ENCODE peak calls at places on chromosome 13, in eight cellular contexts. One of them, this sample, is unnamed.

GRCh38 chr13:40243982-40244381 is 422.5 kb downstream of the FOXO1 start:
- DNase-seq in WTC11: no peak
- DNase-seq in neural progenitor cell: no peak
- DNase-seq in RWPE1: no peak
- DNase-seq in IMR-90: no peak
- DNase-seq in CD8-positive, alpha-beta T cell: no peak
- DNase-seq in body of pancreas: no peak
- DNase-seq in tibial artery: no peak
- DNase-seq in this sample: no peak

GRCh38 chr13:53010374-53011105 is 18.1 kb upstream of the OLFM4 start:
- DNase-seq in RWPE1: peak
- DNase-seq in IMR-90: no peak
- DNase-seq in WTC11: no peak
- DNase-seq in CD8-positive, alpha-beta T cell: no peak
- DNase-seq in neural progenitor cell: no peak
- DNase-seq in body of pancreas: peak
- DNase-seq in tibial artery: no peak
- DNase-seq in this sample: no peak

GRCh38 chr13:95301135-95301946 is at the start of gene ABCC4:
- DNase-seq in CD8-positive, alpha-beta T cell: peak
- DNase-seq in tibial artery: peak
- DNase-seq in WTC11: peak
- DNase-seq in body of pancreas: peak
- DNase-seq in neural progenitor cell: peak
- DNase-seq in RWPE1: peak
- DNase-seq in IMR-90: peak
- DNase-seq in this sample: peak

GRCh38 chr13:49540552-49540951 is 44.8 kb downstream of the PHF11 start:
- DNase-seq in IMR-90: peak
- DNase-seq in RWPE1: no peak
- DNase-seq in CD8-positive, alpha-beta T cell: no peak
- DNase-seq in tibial artery: no peak
- DNase-seq in WTC11: no peak
- DNase-seq in neural progenitor cell: peak
- DNase-seq in body of pancreas: no peak
- DNase-seq in this sample: peak

GRCh38 chr13:26327905-26328304 is 74.0 kb downstream of the CDK8 start:
- DNase-seq in WTC11: no peak
- DNase-seq in RWPE1: no peak
- DNase-seq in body of pancreas: no peak
- DNase-seq in neural progenitor cell: no peak
- DNase-seq in tibial artery: no peak
- DNase-seq in CD8-positive, alpha-beta T cell: no peak
- DNase-seq in IMR-90: no peak
- DNase-seq in this sample: no peak

GRCh38 chr13:59880468-59880867 is 283.3 kb downstream of the DIAPH3 start:
- DNase-seq in tibial artery: no peak
- DNase-seq in RWPE1: no peak
- DNase-seq in IMR-90: peak
- DNase-seq in WTC11: no peak
- DNase-seq in CD8-positive, alpha-beta T cell: no peak
- DNase-seq in body of pancreas: no peak
- DNase-seq in neural progenitor cell: no peak
- DNase-seq in this sample: peak

GRCh38 chr13:113669231-113669870 is 2.3 kb downstream of the GRK1 start:
- DNase-seq in WTC11: peak
- DNase-seq in body of pancreas: no peak
- DNase-seq in CD8-positive, alpha-beta T cell: no peak
- DNase-seq in tibial artery: peak
- DNase-seq in IMR-90: no peak
- DNase-seq in neural progenitor cell: no peak
- DNase-seq in RWPE1: no peak
- DNase-seq in this sample: no peak

GRCh38 chr13:73000027-73000674 is 58.7 kb upstream of the KLF5 start:
- DNase-seq in CD8-positive, alpha-beta T cell: no peak
- DNase-seq in tibial artery: no peak
- DNase-seq in WTC11: no peak
- DNase-seq in IMR-90: peak
- DNase-seq in neural progenitor cell: no peak
- DNase-seq in RWPE1: no peak
- DNase-seq in body of pancreas: no peak
- DNase-seq in this sample: peak

GRCh38 chr13:42073683-42074082 is 25.2 kb downstream of the DGKH start:
- DNase-seq in IMR-90: no peak
- DNase-seq in RWPE1: no peak
- DNase-seq in tibial artery: no peak
- DNase-seq in WTC11: no peak
- DNase-seq in neural progenitor cell: no peak
- DNase-seq in body of pancreas: no peak
- DNase-seq in CD8-positive, alpha-beta T cell: no peak
- DNase-seq in this sample: no peak

GRCh38 chr13:34578471-34578870 is 363.6 kb upstream of the NBEA start:
- DNase-seq in neural progenitor cell: no peak
- DNase-seq in body of pancreas: no peak
- DNase-seq in WTC11: no peak
- DNase-seq in CD8-positive, alpha-beta T cell: no peak
- DNase-seq in IMR-90: no peak
- DNase-seq in RWPE1: peak
- DNase-seq in tibial artery: no peak
- DNase-seq in this sample: peak

GRCh38 chr13:24627090-24627714 is 53.0 kb upstream of the ATP12A start:
- DNase-seq in neural progenitor cell: peak
- DNase-seq in tibial artery: no peak
- DNase-seq in body of pancreas: peak
- DNase-seq in RWPE1: peak
- DNase-seq in IMR-90: no peak
- DNase-seq in CD8-positive, alpha-beta T cell: no peak
- DNase-seq in WTC11: peak
- DNase-seq in this sample: no peak

GRCh38 chr13:33526718-33527117 is 241.2 kb upstream of the STARD13 start:
- DNase-seq in WTC11: no peak
- DNase-seq in IMR-90: no peak
- DNase-seq in tibial artery: no peak
- DNase-seq in CD8-positive, alpha-beta T cell: no peak
- DNase-seq in body of pancreas: no peak
- DNase-seq in RWPE1: no peak
- DNase-seq in neural progenitor cell: no peak
- DNase-seq in this sample: no peak

GRCh38 chr13:75788494-75788991 is 152.4 kb downstream of the LMO7 start:
- DNase-seq in CD8-positive, alpha-beta T cell: no peak
- DNase-seq in body of pancreas: no peak
- DNase-seq in IMR-90: peak
- DNase-seq in RWPE1: no peak
- DNase-seq in WTC11: no peak
- DNase-seq in tibial artery: no peak
- DNase-seq in neural progenitor cell: no peak
- DNase-seq in this sample: peak

GRCh38 chr13:72781461-72782439 is at the start of the genes DIS3 and PIBF1:
- DNase-seq in CD8-positive, alpha-beta T cell: peak
- DNase-seq in tibial artery: peak
- DNase-seq in body of pancreas: peak
- DNase-seq in IMR-90: peak
- DNase-seq in neural progenitor cell: peak
- DNase-seq in RWPE1: peak
- DNase-seq in WTC11: peak
- DNase-seq in this sample: peak

DNA sequence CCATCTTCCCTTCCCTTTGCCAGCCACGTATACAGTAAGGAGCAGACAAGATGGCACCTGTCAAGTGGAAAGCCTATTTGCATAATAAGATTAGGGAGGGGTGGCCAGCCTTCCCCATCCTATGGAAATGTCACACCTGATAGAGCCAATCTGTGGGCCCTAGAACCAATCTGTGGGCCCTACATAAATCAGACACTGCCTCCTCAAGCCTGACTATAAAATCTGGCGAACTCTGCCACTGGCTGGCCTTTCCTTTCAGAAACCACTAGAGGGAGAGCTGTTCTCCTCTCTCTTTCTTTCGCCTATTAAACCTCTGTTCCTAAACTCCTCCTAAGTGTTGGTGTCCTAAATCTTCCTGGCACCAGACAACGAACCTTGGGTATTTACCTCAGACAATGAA is 231.5 kb upstream of the KLHL1 start:
- DNase-seq in IMR-90: no peak
- DNase-seq in tibial artery: no peak
- DNase-seq in body of pancreas: peak
- DNase-seq in RWPE1: no peak
- DNase-seq in WTC11: peak
- DNase-seq in CD8-positive, alpha-beta T cell: no peak
- DNase-seq in neural progenitor cell: peak
- DNase-seq in this sample: no peak
- TF ChIP-seq CTCF in IMR-90: peak
- TF ChIP-seq CTCF in tibial artery: no peak
- TF ChIP-seq CTCF in body of pancreas: peak
- TF ChIP-seq CTCF in RWPE1: no peak
- TF ChIP-seq CTCF in WTC11: peak
- TF ChIP-seq CTCF in CD8-positive, alpha-beta T cell: no peak
- TF ChIP-seq CTCF in neural progenitor cell: peak
- TF ChIP-seq CTCF in this sample: peak

DNA sequence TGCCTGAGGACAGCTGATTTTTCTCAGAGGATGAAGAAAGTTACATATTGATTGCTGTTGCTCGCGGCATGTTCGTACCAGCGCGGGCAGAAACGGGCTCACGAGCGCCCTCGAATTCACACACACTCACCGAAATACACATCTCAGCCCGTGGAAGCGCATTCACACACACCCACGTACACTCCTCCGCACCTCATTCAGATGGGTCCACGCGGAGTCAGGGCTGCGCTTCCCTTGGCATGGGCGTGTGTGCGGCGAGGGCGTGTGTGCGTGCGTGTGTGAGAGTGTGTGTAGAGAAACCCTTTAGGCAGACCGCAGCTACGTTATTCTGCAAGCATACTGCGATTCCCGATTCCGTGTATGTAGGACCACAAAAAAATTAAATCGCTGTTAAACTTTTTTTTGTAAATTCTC is 2.1 kb upstream of the PCDH17 start:
- DNase-seq in RWPE1: no peak
- DNase-seq in WTC11: no peak
- DNase-seq in tibial artery: peak
- DNase-seq in CD8-positive, alpha-beta T cell: no peak
- DNase-seq in neural progenitor cell: no peak
- DNase-seq in IMR-90: no peak
- DNase-seq in body of pancreas: peak
- DNase-seq in this sample: no peak
- TF ChIP-seq CTCF in RWPE1: no peak
- TF ChIP-seq CTCF in WTC11: no peak
- TF ChIP-seq CTCF in tibial artery: no peak
- TF ChIP-seq CTCF in CD8-positive, alpha-beta T cell: no peak
- TF ChIP-seq CTCF in neural progenitor cell: peak
- TF ChIP-seq CTCF in IMR-90: no peak
- TF ChIP-seq CTCF in body of pancreas: peak
- TF ChIP-seq CTCF in this sample: no peak

DNA sequence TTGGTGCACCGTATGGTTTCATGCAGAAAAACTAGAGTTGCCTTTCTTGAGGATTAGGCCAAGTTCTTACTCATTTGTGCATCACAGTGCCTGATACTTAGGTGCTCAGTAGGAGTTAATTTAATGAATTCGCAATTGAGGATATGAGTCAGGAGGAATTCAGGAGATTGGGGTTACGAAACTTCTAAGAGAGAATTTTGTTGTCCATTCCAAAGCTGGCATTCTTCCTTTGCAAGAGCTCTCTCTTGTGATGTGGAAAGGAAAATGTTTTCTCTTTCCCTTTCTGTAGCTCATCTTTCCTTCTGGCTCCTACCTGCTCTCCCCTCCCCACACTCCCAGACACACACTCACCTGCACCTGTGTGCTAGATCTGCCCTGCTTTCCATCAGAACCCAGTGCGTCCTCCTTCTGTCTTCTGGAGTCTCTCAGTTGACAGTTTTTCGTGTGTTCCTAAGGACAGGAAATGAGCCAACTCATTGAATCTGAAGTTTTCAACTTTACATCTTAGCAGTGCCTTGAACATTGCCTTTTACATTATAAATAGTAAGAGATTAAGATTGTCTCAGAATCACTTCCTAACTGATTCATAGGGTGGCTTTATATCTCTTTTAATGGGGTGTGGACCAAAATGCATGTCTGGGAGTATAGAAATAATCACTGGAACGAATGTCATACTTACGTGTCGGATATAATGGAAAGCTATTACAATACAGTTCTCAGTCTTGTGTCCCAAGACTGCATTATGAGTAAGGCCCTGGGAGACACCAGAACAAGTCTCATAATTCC is 19.7 kb upstream of the ERCC5 start:
- DNase-seq in RWPE1: peak
- DNase-seq in CD8-positive, alpha-beta T cell: no peak
- DNase-seq in neural progenitor cell: no peak
- DNase-seq in body of pancreas: no peak
- DNase-seq in WTC11: no peak
- DNase-seq in IMR-90: peak
- DNase-seq in tibial artery: no peak
- DNase-seq in this sample: peak
- TF ChIP-seq CTCF in RWPE1: no peak
- TF ChIP-seq CTCF in CD8-positive, alpha-beta T cell: no peak
- TF ChIP-seq CTCF in neural progenitor cell: no peak
- TF ChIP-seq CTCF in body of pancreas: no peak
- TF ChIP-seq CTCF in WTC11: no peak
- TF ChIP-seq CTCF in IMR-90: no peak
- TF ChIP-seq CTCF in tibial artery: no peak
- TF ChIP-seq CTCF in this sample: no peak

GRCh38 chr13:27971776-27972618 is 2.9 kb upstream of the CDX2 start:
- DNase-seq in body of pancreas: no peak
- DNase-seq in CD8-positive, alpha-beta T cell: no peak
- DNase-seq in tibial artery: peak
- DNase-seq in IMR-90: no peak
- DNase-seq in WTC11: no peak
- DNase-seq in RWPE1: no peak
- DNase-seq in neural progenitor cell: no peak
- DNase-seq in this sample: no peak
- TF ChIP-seq CTCF in body of pancreas: no peak
- TF ChIP-seq CTCF in CD8-positive, alpha-beta T cell: no peak
- TF ChIP-seq CTCF in tibial artery: no peak
- TF ChIP-seq CTCF in IMR-90: no peak
- TF ChIP-seq CTCF in WTC11: no peak
- TF ChIP-seq CTCF in RWPE1: no peak
- TF ChIP-seq CTCF in neural progenitor cell: no peak
- TF ChIP-seq CTCF in this sample: no peak

GRCh38 chr13:44378277-44378676 is 4.7 kb downstream of the SERP2 start:
- DNase-seq in body of pancreas: no peak
- DNase-seq in RWPE1: no peak
- DNase-seq in IMR-90: no peak
- DNase-seq in WTC11: no peak
- DNase-seq in tibial artery: no peak
- DNase-seq in CD8-positive, alpha-beta T cell: no peak
- DNase-seq in neural progenitor cell: no peak
- DNase-seq in this sample: no peak

GRCh38 chr13:44382635-44383145 is 9.1 kb downstream of the SERP2 start:
- DNase-seq in body of pancreas: peak
- DNase-seq in CD8-positive, alpha-beta T cell: no peak
- DNase-seq in tibial artery: no peak
- DNase-seq in WTC11: no peak
- DNase-seq in neural progenitor cell: no peak
- DNase-seq in RWPE1: no peak
- DNase-seq in IMR-90: no peak
- DNase-seq in this sample: no peak

GRCh38 chr13:44383945-44384344 is 10.3 kb downstream of the SERP2 start:
- DNase-seq in tibial artery: no peak
- DNase-seq in RWPE1: no peak
- DNase-seq in IMR-90: no peak
- DNase-seq in neural progenitor cell: no peak
- DNase-seq in body of pancreas: no peak
- DNase-seq in CD8-positive, alpha-beta T cell: no peak
- DNase-seq in WTC11: no peak
- DNase-seq in this sample: no peak

GRCh38 chr13:44379885-44380284 is 6.3 kb downstream of the SERP2 start:
- DNase-seq in RWPE1: no peak
- DNase-seq in IMR-90: no peak
- DNase-seq in CD8-positive, alpha-beta T cell: no peak
- DNase-seq in neural progenitor cell: no peak
- DNase-seq in tibial artery: no peak
- DNase-seq in WTC11: no peak
- DNase-seq in body of pancreas: no peak
- DNase-seq in this sample: no peak

GRCh38 chr13:44380404-44381165 is 7.0 kb downstream of the SERP2 start:
- DNase-seq in IMR-90: peak
- DNase-seq in WTC11: no peak
- DNase-seq in body of pancreas: no peak
- DNase-seq in neural progenitor cell: no peak
- DNase-seq in tibial artery: no peak
- DNase-seq in RWPE1: no peak
- DNase-seq in CD8-positive, alpha-beta T cell: no peak
- DNase-seq in this sample: peak
- TF ChIP-seq CTCF in IMR-90: no peak
- TF ChIP-seq CTCF in WTC11: no peak
- TF ChIP-seq CTCF in body of pancreas: no peak
- TF ChIP-seq CTCF in neural progenitor cell: no peak
- TF ChIP-seq CTCF in tibial artery: no peak
- TF ChIP-seq CTCF in RWPE1: no peak
- TF ChIP-seq CTCF in CD8-positive, alpha-beta T cell: no peak
- TF ChIP-seq CTCF in this sample: no peak